ENCODE peak calls at places on chromosomes 2 and 18, in five cellular contexts. P is ovary, O is adrenal gland, N is HCT116, G is A549. J is an unnamed sample.
A peak's percentile ranks its signal among the peaks of the same experiment; 100 is the strongest.

GRCh38 chr2:226611944-226612318 is 187.7 kb downstream of the IRS1 start:
- DNase-seq in P (no peak), N (peak; percentile 94), G (no peak), O (no peak), J (no peak)

GRCh38 chr2:23639406-23639982 is 254.5 kb downstream of the KLHL29 start:
- DNase-seq in P (no peak), O (no peak), N (no peak), G (no peak), J (no peak)

GRCh38 chr2:143608758-143609157 is 479.5 kb downstream of the ARHGAP15 start:
- DNase-seq in O (no peak), G (no peak), P (no peak), N (no peak), J (no peak)

GRCh38 chr2:189060096-189060642 is 86.0 kb downstream of the COL3A1 start:
- DNase-seq in G (no peak), P (no peak), N (no peak), O (no peak), J (no peak)

GRCh38 chr2:220090050-220090449 is 462.6 kb downstream of the SLC4A3 start:
- DNase-seq in P (no peak), O (no peak), G (no peak), N (no peak), J (no peak)

GRCh38 chr18:67318651-67319050 is 197.9 kb downstream of the DSEL start:
- DNase-seq in G (no peak), O (no peak), P (no peak), N (no peak), J (no peak)

GRCh38 chr18:28115149-28115550 is 61.8 kb downstream of the CDH2 start:
- DNase-seq in O (no peak), G (no peak), P (no peak), N (no peak), J (no peak)

GRCh38 chr2:219688560-219689445 is 61.4 kb downstream of the SLC4A3 start:
- DNase-seq in N (peak; percentile 76), P (peak; percentile 44), G (no peak), O (peak; percentile 21), J (no peak)

GRCh38 chr2:171822520-171823297 is 71.3 kb downstream of the SLC25A12 start:
- DNase-seq in G (no peak), O (no peak), N (no peak), P (no peak), J (no peak)

GRCh38 chr2:33477473-33478468 is 1.3 kb downstream of the RASGRP3 start:
- DNase-seq in N (no peak), P (no peak), G (no peak), O (peak; percentile 48), J (no peak)

GRCh38 chr2:127067620-127068350 is 39.2 kb downstream of the BIN1 start:
- DNase-seq in N (peak; percentile 69), O (peak; percentile 82), P (peak; percentile 83), G (peak; percentile 67), J (peak; percentile 87)

GRCh38 chr18:55268146-55268545 is 308.9 kb upstream of the CCDC68 start:
- DNase-seq in N (no peak), O (no peak), P (no peak), G (no peak), J (no peak)

GRCh38 chr2:25339791-25340339 is 1.9 kb downstream of the DNMT3A start:
- DNase-seq in G (no peak), N (no peak), O (peak; percentile 79), P (peak; percentile 74), J (peak; percentile 50)

GRCh38 chr2:47091118-47091517 is 64.0 kb downstream of the STPG4 start:
- DNase-seq in N (no peak), P (no peak), G (no peak), O (no peak), J (no peak)

GRCh38 chr2:219478916-219479315 is 19.8 kb upstream of the GMPPA start:
- DNase-seq in N (no peak), G (no peak), O (no peak), P (no peak), J (no peak)

GRCh38 chr2:19868705-19869550 is 32.9 kb downstream of the TTC32 start:
- DNase-seq in G (no peak), O (no peak), P (peak; percentile 51), N (no peak), J (peak; percentile 41)

GRCh38 chr2:46538393-46538792 is 59.0 kb downstream of the TMEM247 start:
- DNase-seq in N (no peak), P (no peak), O (no peak), G (no peak), J (no peak)

GRCh38 chr2:111049792-111050640 is 70.7 kb upstream of the BCL2L11 start:
- DNase-seq in O (no peak), P (no peak), N (no peak), G (no peak), J (no peak)

GRCh38 chr2:146661494-146662096 is 1183.2 kb upstream of the ACVR2A start:
- DNase-seq in G (peak; percentile 1), N (peak; percentile 37), O (no peak), P (no peak), J (no peak)

GRCh38 chr2:170869036-170869435 is 52.3 kb downstream of the GAD1 start:
- DNase-seq in P (no peak), O (no peak), N (no peak), G (no peak), J (no peak)

GRCh38 chr2:215388002-215388728 is 47.7 kb downstream of the FN1 start:
- DNase-seq in N (no peak), P (no peak), O (no peak), G (no peak), J (no peak)

GRCh38 chr2:191014653-191015020 is 666 bp upstream of the STAT1 start:
- DNase-seq in P (no peak), O (no peak), N (no peak), G (no peak), J (no peak)

GRCh38 chr2:191015831-191016230 is 1.9 kb upstream of the STAT1 start:
- DNase-seq in N (no peak), G (no peak), O (no peak), P (no peak), J (no peak)

GRCh38 chr2:191013617-191013875 is 425 bp downstream of the STAT1 start:
- DNase-seq in N (no peak), P (no peak), G (no peak), O (peak; percentile 29), J (no peak)

GRCh38 chr2:191013876-191014652 is at the start of gene STAT1:
- DNase-seq in P (peak; percentile 93), G (peak; percentile 94), N (peak; percentile 65), O (peak; percentile 92), J (peak; percentile 95)

GRCh38 chr2:191015229-191015628 is 1.3 kb upstream of the STAT1 start:
- DNase-seq in N (no peak), P (no peak), G (no peak), O (no peak), J (no peak)
- H3K4me1 ChIP-seq in N (peaks cover 29% of the 10 kb centered on the region), P (peaks cover 20% of the 10 kb centered on the region), G (peaks cover 50% of the 10 kb centered on the region), O (peaks cover 34% of the 10 kb centered on the region), J (peaks cover 10% of the 10 kb centered on the region)

GRCh38 chr2:85611217-85611704 is 605 bp downstream of the C2orf68 start:
- DNase-seq in N (no peak), O (no peak), P (no peak), G (no peak), J (no peak)

GRCh38 chr2:85605406-85606115 is 3.1 kb upstream of the TMEM150A start:
- DNase-seq in P (no peak), O (no peak), G (no peak), N (no peak), J (no peak)

GRCh38 chr2:85606116-85606455 is 3.6 kb upstream of the TMEM150A start:
- DNase-seq in P (no peak), N (no peak), G (no peak), O (no peak), J (no peak)

GRCh38 chr2:85604568-85605339 is 2.3 kb upstream of the TMEM150A start:
- DNase-seq in O (no peak), G (no peak), P (no peak), N (no peak), J (no peak)

DNA sequence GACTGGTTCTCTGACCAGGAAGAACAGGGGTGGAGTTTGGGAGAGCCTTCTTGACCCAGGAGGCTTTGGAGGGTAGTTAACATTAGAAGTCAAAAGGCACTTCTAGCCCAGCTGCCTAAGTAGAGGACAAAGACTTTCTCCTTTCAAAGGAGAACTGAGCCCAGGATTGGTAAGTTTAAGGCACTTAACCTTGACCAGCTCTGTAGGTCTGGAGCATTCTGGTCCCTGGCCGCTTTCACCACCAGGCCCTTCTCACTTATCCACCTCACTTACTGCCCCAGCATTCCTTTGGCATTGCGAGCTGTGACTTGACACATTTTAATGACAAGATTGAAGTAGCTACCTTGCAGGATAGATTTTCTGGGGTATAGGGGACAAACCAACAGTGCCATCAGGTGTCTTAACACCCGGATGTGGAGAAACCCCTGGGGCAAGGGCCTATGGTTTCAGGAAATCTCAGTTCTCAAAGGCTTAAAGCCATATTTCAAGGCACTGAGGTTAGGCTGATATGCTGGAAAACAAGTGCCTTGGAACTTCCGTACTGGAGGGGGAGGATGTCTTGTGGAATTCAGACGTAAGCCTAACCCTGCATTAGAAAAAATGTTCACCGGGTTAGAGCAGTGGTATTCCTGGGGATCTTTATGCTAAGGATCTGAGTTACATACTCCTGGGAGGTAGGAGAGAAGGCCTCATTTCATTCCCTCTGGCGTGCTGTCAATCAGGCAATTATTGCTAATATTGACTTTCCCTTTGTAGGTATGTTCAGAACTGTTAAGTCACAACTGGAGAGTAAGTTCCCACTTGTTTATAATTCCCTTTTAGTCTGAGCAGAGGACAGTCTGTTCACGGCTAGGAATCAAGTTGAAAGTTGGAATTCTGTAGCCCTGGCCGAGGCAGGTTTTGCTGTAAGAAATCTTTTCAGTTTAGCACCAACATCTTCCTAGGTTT is 4.3 kb downstream of the C2orf68 start:
- DNase-seq in G (no peak), N (no peak), O (peak; percentile 4), P (no peak), J (no peak)
- TF ChIP-seq POLR2A in G (no peak), N (no peak), O (no peak), P (no peak), J (no peak)

DNA sequence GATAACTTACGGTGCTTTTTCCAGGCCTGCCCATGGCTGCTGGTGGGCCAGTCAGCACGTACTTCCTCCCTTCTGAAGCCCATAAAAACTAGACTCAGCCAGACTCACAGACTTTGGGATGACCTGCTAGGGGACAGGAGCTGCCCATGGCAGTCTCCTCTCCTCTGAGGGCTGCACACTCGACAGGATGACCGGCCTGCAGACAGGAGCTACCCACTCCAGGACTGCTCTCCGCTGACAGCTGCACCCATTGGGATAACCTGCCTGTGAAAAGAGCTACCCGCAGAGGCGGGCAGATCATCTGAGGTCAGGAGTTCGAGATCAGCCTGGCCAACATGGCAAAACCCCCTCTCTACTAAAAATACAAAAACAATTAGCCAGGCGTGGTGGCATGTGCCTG is 75.4 kb downstream of the EPB41L3 start:
- DNase-seq in O (no peak), N (no peak), G (no peak), P (no peak), J (no peak)
- H3K4me1 ChIP-seq in O (peaks cover 16% of the 10 kb centered on the region), N (no peaks in the 10 kb centered on the region), G (no peaks in the 10 kb centered on the region), P (no peaks in the 10 kb centered on the region), J (no peaks in the 10 kb centered on the region)

DNA sequence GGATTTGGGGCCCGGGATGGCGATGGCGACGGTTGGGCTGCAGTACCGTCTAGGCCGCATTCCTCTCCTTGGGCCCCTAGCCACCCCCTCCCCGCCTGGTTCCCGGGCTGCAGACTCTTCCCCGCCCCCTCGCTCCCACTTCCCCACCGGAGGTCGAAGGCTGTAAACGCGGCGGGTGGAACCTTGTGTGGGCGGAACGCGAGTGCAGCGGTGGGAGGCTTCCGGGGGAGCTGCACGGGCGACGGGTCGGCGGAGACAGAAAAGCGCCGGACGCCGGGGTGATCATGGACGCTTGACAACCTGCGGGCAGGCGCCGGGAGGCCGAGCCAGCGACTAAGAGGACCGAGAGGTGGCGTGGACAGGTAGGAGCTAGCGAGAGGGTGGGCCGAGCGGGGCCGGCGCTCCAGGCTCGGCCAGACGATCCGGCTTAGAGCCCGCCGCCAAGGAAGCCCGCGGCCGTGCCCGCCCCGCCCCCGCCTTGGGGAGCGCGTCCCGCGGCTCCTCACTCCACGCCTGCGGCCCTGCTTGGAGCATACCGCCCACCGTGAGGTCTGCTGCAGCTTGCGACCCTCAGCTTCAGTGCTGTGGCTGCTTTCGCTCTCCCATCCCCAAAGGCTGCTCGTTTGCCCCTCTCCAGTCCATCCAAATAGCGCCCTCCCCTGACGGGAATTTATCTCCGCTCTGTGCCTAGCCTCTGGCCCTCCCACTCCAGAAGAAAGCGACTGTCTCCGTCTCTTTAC is at the start of gene COPS7B:
- DNase-seq in N (peak; percentile 68), G (peak; percentile 66), P (peak; percentile 66), O (peak; percentile 79), J (peak; percentile 85)
- TF ChIP-seq POLR2A in N (no peak), G (peak; percentile 37), P (no peak), O (no peak), J (peak; percentile 25)

J was measured in right lobe of liver.